ENCODE peak calls at places on chromosome 14, in ten cellular contexts. N is osteoblast, U is psoas muscle, I is tibial artery, O is astrocyte of the spinal cord, K is stomach, M is AG04449, B is astrocyte, J is AG04450, L is heart right ventricle. A is an unnamed sample.
A peak's percentile ranks its signal among the peaks of the same experiment; 100 is the strongest.

GRCh38 chr14:65453807-65454480 is 41.4 kb downstream of the FUT8 start:
- DNase-seq in N (no peak), I (no peak), B (no peak), U (no peak), J (no peak), L (no peak), M (no peak), O (no peak), K (no peak), A (peak; percentile 62)

GRCh38 chr14:58637040-58637390 is 747 bp upstream of the DACT1 start:
- DNase-seq in J (peak; percentile 81), N (peak; percentile 79), I (peak; percentile 76), U (no peak), M (peak; percentile 87), L (peak; percentile 19), O (peak; percentile 95), K (peak; percentile 54), B (peak; percentile 90), A (peak; percentile 90)

GRCh38 chr14:55746533-55746932 is 166.5 kb downstream of the KTN1 start:
- DNase-seq in M (no peak), O (peak; percentile 31), K (no peak), U (no peak), I (no peak), B (peak; percentile 41), J (no peak), N (no peak), L (no peak), A (peak; percentile 60)

GRCh38 chr14:74400328-74400727 is 25.7 kb downstream of the SYNDIG1L start:
- DNase-seq in L (no peak), N (peak; percentile 58), I (peak; percentile 32), B (no peak), J (no peak), K (no peak), O (no peak), M (no peak), U (no peak), A (peak; percentile 38)

GRCh38 chr14:88866305-88866704 is 41.9 kb downstream of the TTC8 start:
- DNase-seq in B (peak; percentile 58), O (peak; percentile 37), J (peak; percentile 49), I (no peak), L (no peak), M (no peak), N (no peak), U (no peak), K (no peak), A (peak; percentile 61)

GRCh38 chr14:90758959-90759358 is 57.3 kb downstream of the TTC7B start:
- DNase-seq in O (no peak), M (no peak), K (peak; percentile 38), J (no peak), L (peak; percentile 64), B (no peak), U (peak; percentile 79), N (peak; percentile 77), I (peak; percentile 91), A (peak; percentile 29)

GRCh38 chr14:76829650-76830421 is 3.6 kb downstream of the LRRC74A start:
- DNase-seq in N (no peak), U (peak; percentile 71), K (peak; percentile 50), J (no peak), L (peak; percentile 77), B (no peak), I (no peak), M (no peak), O (no peak), A (no peak)

GRCh38 chr14:91378945-91379932 is 38.4 kb downstream of the CCDC88C start:
- DNase-seq in N (no peak), U (peak; percentile 30), K (no peak), O (no peak), M (no peak), L (no peak), J (no peak), I (no peak), B (no peak), A (no peak)

GRCh38 chr14:90198541-90198940 is 57.8 kb upstream of the PSMC1 start:
- DNase-seq in L (no peak), O (no peak), B (no peak), J (no peak), I (no peak), N (no peak), M (no peak), U (no peak), K (no peak), A (no peak)

GRCh38 chr14:34554540-34555250 is 15.2 kb upstream of the EAPP start:
- DNase-seq in B (no peak), L (no peak), K (peak; percentile 24), I (peak; percentile 53), J (peak; percentile 15), N (peak; percentile 42), U (no peak), O (no peak), M (no peak), A (peak; percentile 26)
- H3K4me3 ChIP-seq in B (no peak overlapping the region), L (no peak overlapping the region), K (peak overlapping the region; percentile 1), I (no peak overlapping the region), J (no peak overlapping the region), N (no peak overlapping the region), U (peak overlapping the region; percentile 13), O (no peak overlapping the region), M (peak overlapping the region; percentile 18), A (no peak overlapping the region)

GRCh38 chr14:30444451-30444850 is 114.5 kb upstream of the G2E3 start:
- DNase-seq in L (no peak), O (no peak), N (no peak), I (no peak), K (no peak), M (no peak), B (no peak), J (no peak), U (no peak), A (no peak)

GRCh38 chr14:30445852-30446251 is 113.1 kb upstream of the G2E3 start:
- DNase-seq in U (no peak), I (no peak), L (no peak), K (no peak), N (no peak), M (no peak), J (no peak), B (no peak), O (no peak), A (no peak)

GRCh38 chr14:30443368-30444007 is 115.5 kb upstream of the G2E3 start:
- DNase-seq in O (peak; percentile 53), B (peak; percentile 30), K (no peak), N (no peak), L (no peak), U (no peak), J (no peak), I (no peak), M (no peak), A (peak; percentile 76)

GRCh38 chr14:30445394-30445793 is 113.6 kb upstream of the G2E3 start:
- DNase-seq in I (no peak), U (no peak), M (no peak), O (no peak), K (no peak), B (no peak), N (no peak), J (no peak), L (no peak), A (no peak)

GRCh38 chr14:30440986-30441385 is 118.0 kb upstream of the G2E3 start:
- DNase-seq in N (no peak), L (no peak), B (no peak), U (no peak), M (no peak), K (no peak), O (no peak), J (no peak), I (no peak), A (no peak)
- TF ChIP-seq CTCF in N (no peak), L (no peak), B (no peak), U (no peak), M (no peak), K (no peak), O (no peak), J (no peak), I (no peak), A (no peak)

GRCh38 chr14:21521526-21521925 is 4.6 kb downstream of the SALL2 start:
- DNase-seq in L (no peak), N (peak; percentile 26), B (peak; percentile 87), U (no peak), M (peak; percentile 70), K (no peak), I (no peak), O (no peak), J (no peak), A (peak; percentile 57)

GRCh38 chr14:21524575-21525518 is 1.3 kb downstream of the SALL2 start:
- DNase-seq in M (no peak), J (no peak), I (no peak), N (peak; percentile 43), B (no peak), O (no peak), L (no peak), U (no peak), K (no peak), A (no peak)

GRCh38 chr14:21520718-21521117 is 5.4 kb downstream of the SALL2 start:
- DNase-seq in I (no peak), N (no peak), K (no peak), U (no peak), M (no peak), O (no peak), L (no peak), J (no peak), B (no peak), A (no peak)

GRCh38 chr14:21525571-21525970 is 575 bp downstream of the SALL2 start:
- DNase-seq in B (peak; percentile 13), J (no peak), K (no peak), M (no peak), I (no peak), N (no peak), L (no peak), U (no peak), O (no peak), A (peak; percentile 45)

DNA sequence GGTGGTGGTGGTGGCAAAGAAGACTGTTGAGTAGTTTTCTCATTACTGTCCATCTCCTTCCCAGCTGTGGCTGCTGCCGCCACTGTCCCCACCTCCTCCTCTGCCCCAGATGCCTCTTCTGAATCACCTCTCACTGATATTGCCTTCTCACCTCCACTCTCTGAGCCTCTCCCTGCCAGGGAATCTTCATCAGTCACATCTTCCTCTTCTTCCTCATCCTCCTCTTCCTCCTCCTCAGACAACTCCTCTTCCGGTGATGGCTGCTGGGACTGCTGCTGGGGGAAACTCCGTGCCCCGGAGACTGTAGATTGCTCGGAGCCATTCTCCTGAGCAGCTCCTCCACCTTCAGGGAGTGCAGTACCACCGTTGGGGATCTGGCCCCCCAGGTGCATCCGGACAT is 2.9 kb downstream of the SALL2 start:
- DNase-seq in J (no peak), U (no peak), B (no peak), K (no peak), O (no peak), M (no peak), I (no peak), N (peak; percentile 31), L (no peak), A (no peak)
- H3K4me3 ChIP-seq in J (no peak overlapping the region), U (no peak overlapping the region), B (no peak overlapping the region), K (no peak overlapping the region), O (no peak overlapping the region), M (no peak overlapping the region), I (no peak overlapping the region), N (no peak overlapping the region), L (no peak overlapping the region), A (no peak overlapping the region)

DNA sequence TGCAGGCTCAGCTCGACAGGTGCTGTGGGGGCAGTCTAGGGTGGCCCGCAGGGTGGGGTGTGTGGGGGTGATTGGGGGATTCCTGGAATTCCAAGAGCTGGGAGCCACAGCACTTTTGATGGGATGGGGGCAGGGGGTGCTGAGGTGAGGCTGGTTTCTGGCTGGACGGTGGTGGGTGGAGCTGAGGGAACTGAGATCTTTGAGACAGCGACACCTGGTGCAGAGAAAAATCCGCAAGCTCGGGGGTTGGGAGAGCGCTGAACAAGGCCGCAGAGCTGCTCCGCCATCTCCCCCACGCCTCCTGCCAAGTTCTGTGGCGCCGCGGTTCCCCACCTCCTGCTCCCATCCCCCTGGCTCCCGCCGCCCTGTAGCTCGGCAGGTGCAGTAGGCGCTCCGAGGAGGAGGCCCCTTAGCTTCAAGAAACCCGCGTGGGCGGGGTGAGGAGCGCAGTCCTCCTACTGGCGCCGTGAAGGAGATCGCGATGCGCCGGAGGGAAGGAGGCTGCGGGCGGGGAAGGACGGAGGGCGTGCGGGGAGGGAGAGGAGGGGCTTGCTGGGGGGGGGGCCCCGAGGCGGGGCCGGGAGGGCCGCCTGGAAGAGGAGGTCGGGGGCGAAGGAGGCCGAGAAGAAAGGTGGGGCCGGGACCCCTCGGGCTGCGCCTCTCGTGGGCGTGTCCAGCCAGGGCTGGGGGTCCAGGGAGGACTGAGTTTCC is 1.3 kb upstream of the TEDC1 start:
- DNase-seq in O (peak; percentile 86), B (peak; percentile 68), J (peak; percentile 24), M (no peak), N (peak; percentile 97), I (peak; percentile 94), K (peak; percentile 88), U (peak; percentile 89), L (peak; percentile 92), A (peak; percentile 88)
- TF ChIP-seq CTCF in O (peak; percentile 78), B (peak; percentile 45), J (peak; percentile 67), M (peak; percentile 65), N (peak; percentile 57), I (peak; percentile 57), K (peak; percentile 66), U (peak; percentile 53), L (peak; percentile 60), A (peak; percentile 82)

A was measured in choroid plexus epithelial cell.